ENCODE peak calls at places on chromosomes 3 and 15, in eight cellular contexts. I, P, T, M, K, S, Z and X are unnamed samples.
A peak's percentile ranks its signal among the peaks of the same experiment; 100 is the strongest.

GRCh38 chr15:34179257-34179656 is 30.6 kb downstream of the KATNBL1 start:
- DNase-seq in I (no peak), P (no peak), T (no peak), M (no peak), K (no peak), S (no peak), Z (no peak), X (no peak)

GRCh38 chr15:89103481-89104171 is 15.4 kb downstream of the ABHD2 start:
- DNase-seq in I (no peak), P (no peak), T (no peak), M (no peak), K (no peak), S (no peak), Z (no peak), X (no peak)

GRCh38 chr15:59165726-59166125 is 40.9 kb upstream of the LDHAL6B start:
- DNase-seq in I (no peak), P (peak; percentile 16), T (no peak), M (no peak), K (no peak), S (peak; percentile 41), Z (peak; percentile 39), X (peak; percentile 23)

GRCh38 chr3:154850921-154851320 is 229.2 kb upstream of the MME start:
- DNase-seq in I (no peak), P (no peak), T (no peak), M (no peak), K (no peak), S (no peak), Z (no peak), X (no peak)

GRCh38 chr15:28899061-28899738 is 13.4 kb downstream of the APBA2 start:
- DNase-seq in I (no peak), P (no peak), T (no peak), M (no peak), K (no peak), S (no peak), Z (no peak), X (no peak)

GRCh38 chr15:34355241-34355640 is 11.8 kb downstream of the LPCAT4 start:
- DNase-seq in I (no peak), P (no peak), T (no peak), M (no peak), K (no peak), S (no peak), Z (no peak), X (no peak)

GRCh38 chr15:53611145-53611920 is 148.1 kb downstream of the WDR72 start:
- DNase-seq in I (no peak), P (no peak), T (no peak), M (no peak), K (no peak), S (no peak), Z (no peak), X (peak; percentile 4)

GRCh38 chr3:107222927-107223326 is 154.3 kb upstream of the CCDC54 start:
- DNase-seq in I (peak; percentile 68), P (peak; percentile 55), T (no peak), M (no peak), K (peak; percentile 93), S (peak; percentile 97), Z (no peak), X (peak; percentile 87)

GRCh38 chr3:24237971-24238767 is 256.5 kb downstream of the THRB start:
- DNase-seq in I (peak; percentile 74), P (peak; percentile 92), T (no peak), M (peak; percentile 43), K (peak; percentile 93), S (peak; percentile 94), Z (peak; percentile 63), X (peak; percentile 90)